ENCODE peak calls at places on chromosome 18, in six cellular contexts. F is H9, I is H1, Y is mesenchymal stem cell, D is IMR-90, P is neuronal stem cell. A is an unnamed sample.

GRCh38 chr18:25310045-25310444 is 41.9 kb downstream of the ZNF521 start:
- DNase-seq in F (no peak), D (peak; percentile 80), Y (peak; percentile 71), I (no peak), P (no peak), A (peak; percentile 34)

GRCh38 chr18:24138884-24139616 is at the start of gene CABYR:
- DNase-seq in P (peak; percentile 79), Y (peak; percentile 90), I (peak; percentile 93), F (peak; percentile 95), D (peak; percentile 86), A (peak; percentile 96)

GRCh38 chr18:27948981-27949380 is 227.9 kb downstream of the CDH2 start:
- DNase-seq in P (no peak), F (no peak), I (no peak), D (no peak), Y (no peak), A (no peak)

GRCh38 chr18:65057439-65058083 is 693.3 kb upstream of the CDH7 start:
- DNase-seq in Y (peak; percentile 10), P (no peak), I (no peak), D (no peak), F (no peak), A (peak; percentile 0)

GRCh38 chr18:51278045-51278649 is 80.7 kb upstream of the MEX3C start:
- DNase-seq in I (peak; percentile 27), P (peak; percentile 67), D (no peak), F (peak; percentile 74), Y (peak; percentile 15), A (peak; percentile 72)

GRCh38 chr18:6222271-6222670 is 192.4 kb downstream of the L3MBTL4 start:
- DNase-seq in F (no peak), P (no peak), D (no peak), Y (no peak), I (no peak), A (no peak)

GRCh38 chr18:61400714-61401113 is 67.5 kb downstream of the CDH20 start:
- DNase-seq in D (peak; percentile 75), P (no peak), I (no peak), Y (peak; percentile 6), F (no peak), A (no peak)

GRCh38 chr18:64142904-64143303 is 6.0 kb downstream of the LINC00305 start:
- DNase-seq in F (no peak), D (no peak), Y (no peak), P (no peak), I (no peak), A (no peak)

GRCh38 chr18:35005963-35006577 is 35.1 kb upstream of the MAPRE2 start:
- DNase-seq in Y (peak; percentile 78), I (no peak), D (peak; percentile 70), P (peak; percentile 63), F (no peak), A (peak; percentile 78)

GRCh38 chr18:3984163-3984757 is 470.8 kb downstream of the DLGAP1 start:
- DNase-seq in Y (no peak), I (no peak), P (no peak), D (no peak), F (no peak), A (no peak)

GRCh38 chr18:78406743-78407455 is 572.7 kb upstream of the SALL3 start:
- DNase-seq in F (no peak), Y (no peak), D (no peak), I (no peak), P (no peak), A (no peak)

GRCh38 chr18:42141439-42141838 is 186.4 kb downstream of the PIK3C3 start:
- DNase-seq in P (no peak), D (peak; percentile 2), I (no peak), Y (no peak), F (no peak), A (peak; percentile 59)

GRCh38 chr18:24561369-24561768 is 100.9 kb downstream of the HRH4 start:
- DNase-seq in I (no peak), F (no peak), Y (no peak), P (no peak), D (no peak), A (peak; percentile 7)

GRCh38 chr18:58552057-58552461 is 76.8 kb downstream of the ALPK2 start:
- DNase-seq in F (no peak), Y (peak; percentile 45), P (no peak), I (no peak), D (peak; percentile 63), A (no peak)

GRCh38 chr18:76274470-76275289 is 220.4 kb downstream of the ZNF516 start:
- DNase-seq in D (no peak), Y (no peak), I (no peak), F (peak; percentile 77), P (peak; percentile 40), A (peak; percentile 71)

GRCh38 chr18:75208055-75208835 is 694 bp downstream of the PTGR3 start:
- DNase-seq in I (no peak), Y (peak; percentile 59), F (peak; percentile 50), P (peak; percentile 24), D (peak; percentile 60), A (peak; percentile 50)

GRCh38 chr18:54611819-54612218 is 20.8 kb downstream of the DYNAP start:
- DNase-seq in F (no peak), P (no peak), Y (no peak), D (no peak), I (no peak), A (no peak)

GRCh38 chr18:13474336-13474735 is 252.0 kb downstream of the FAM210A start:
- DNase-seq in P (no peak), I (no peak), D (no peak), F (no peak), Y (no peak), A (no peak)

GRCh38 chr18:13473751-13474150 is 252.6 kb downstream of the FAM210A start:
- DNase-seq in F (no peak), Y (no peak), I (no peak), D (no peak), P (no peak), A (no peak)

GRCh38 chr18:13471971-13472628 is 253.5 kb downstream of the LDLRAD4 start:
- DNase-seq in I (no peak), Y (no peak), P (peak; percentile 49), D (no peak), F (no peak), A (no peak)

GRCh38 chr18:13477147-13477683 is 249.1 kb downstream of the FAM210A start:
- DNase-seq in P (no peak), I (no peak), D (no peak), Y (no peak), F (no peak), A (no peak)

DNA sequence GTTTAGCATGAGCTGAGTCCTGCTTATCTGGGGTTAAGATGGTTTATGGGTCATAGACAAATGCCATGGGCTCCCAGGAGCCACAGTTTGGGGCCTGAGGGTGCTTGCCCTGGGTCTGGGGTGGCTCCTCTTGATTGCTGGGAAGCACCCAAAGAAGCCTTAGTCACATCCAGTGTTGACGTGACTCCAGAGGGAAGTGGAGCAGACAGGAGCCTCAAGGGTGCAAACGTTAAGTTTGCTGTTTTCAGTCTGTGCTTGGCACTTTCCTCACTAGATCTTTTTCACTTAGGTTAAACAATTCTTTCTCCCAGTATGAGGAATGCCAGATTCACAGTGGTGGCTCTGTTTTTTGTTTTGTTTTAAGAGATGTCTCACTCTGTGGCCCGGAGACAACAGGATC is 251.5 kb downstream of the FAM210A start:
- DNase-seq in D (no peak), F (no peak), P (no peak), Y (no peak), I (no peak), A (no peak)
- H2BK5ac ChIP-seq in D (no peak overlapping the region), F (no peak overlapping the region), P (no peak overlapping the region), Y (no peak overlapping the region), I (no peak overlapping the region), A (no peak overlapping the region)

DNA sequence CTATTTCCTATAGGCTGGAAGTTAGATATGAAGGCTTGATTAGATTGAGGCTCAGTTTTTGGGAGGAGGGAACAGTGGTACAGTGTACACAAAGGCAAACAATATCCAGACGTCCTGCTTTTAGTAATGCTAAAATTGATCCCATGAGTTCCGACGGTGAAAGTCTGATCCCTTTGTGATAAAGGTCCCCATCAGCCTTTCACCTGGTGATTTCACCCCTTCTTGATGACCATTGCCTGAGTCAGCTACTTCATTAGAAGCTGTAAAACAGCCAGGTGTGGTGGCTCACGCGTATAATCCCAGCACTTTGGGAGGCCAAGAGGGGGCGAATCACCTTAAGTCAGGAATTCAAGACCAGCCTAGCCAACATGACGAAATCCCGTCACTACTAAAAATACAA is 29.7 kb downstream of the TWSG1 start:
- DNase-seq in Y (no peak), D (no peak), F (no peak), I (no peak), P (no peak), A (peak; percentile 24)
- H2BK15ac ChIP-seq in Y (no peak overlapping the region), D (no peak overlapping the region), F (no peak overlapping the region), I (no peak overlapping the region), P (no peak overlapping the region), A (no peak overlapping the region)

GRCh38 chr18:48749768-48750167 is 201.0 kb downstream of the SMAD7 start:
- DNase-seq in F (no peak), I (no peak), D (peak; percentile 43), Y (no peak), P (no peak), A (no peak)
- H2BK5ac ChIP-seq in F (no peak overlapping the region), I (no peak overlapping the region), D (no peak overlapping the region), Y (no peak overlapping the region), P (no peak overlapping the region), A (no peak overlapping the region)

DNA sequence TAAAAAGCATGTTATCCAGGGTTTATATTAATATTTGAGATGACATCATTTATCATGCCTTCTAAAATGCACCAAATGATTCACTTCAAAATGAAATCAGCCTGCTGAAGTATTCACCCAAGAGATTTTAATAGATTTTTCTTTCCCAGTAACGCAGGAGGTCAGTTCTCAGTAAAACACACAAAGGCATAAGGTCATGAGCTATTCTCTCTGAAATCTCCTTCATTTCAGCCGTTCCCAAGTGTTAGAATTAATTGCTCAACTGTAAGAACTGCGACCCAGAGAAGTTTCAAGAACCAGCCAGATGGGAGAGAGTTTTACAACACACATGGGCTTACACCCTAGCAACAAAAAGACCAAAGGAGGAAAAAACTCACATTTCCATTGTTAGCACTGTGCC is 84.2 kb upstream of the PHLPP1 start:
- DNase-seq in I (no peak), F (no peak), Y (no peak), D (no peak), P (no peak), A (no peak)
- H2BK15ac ChIP-seq in I (no peak overlapping the region), F (no peak overlapping the region), Y (no peak overlapping the region), D (no peak overlapping the region), P (no peak overlapping the region), A (no peak overlapping the region)

DNA sequence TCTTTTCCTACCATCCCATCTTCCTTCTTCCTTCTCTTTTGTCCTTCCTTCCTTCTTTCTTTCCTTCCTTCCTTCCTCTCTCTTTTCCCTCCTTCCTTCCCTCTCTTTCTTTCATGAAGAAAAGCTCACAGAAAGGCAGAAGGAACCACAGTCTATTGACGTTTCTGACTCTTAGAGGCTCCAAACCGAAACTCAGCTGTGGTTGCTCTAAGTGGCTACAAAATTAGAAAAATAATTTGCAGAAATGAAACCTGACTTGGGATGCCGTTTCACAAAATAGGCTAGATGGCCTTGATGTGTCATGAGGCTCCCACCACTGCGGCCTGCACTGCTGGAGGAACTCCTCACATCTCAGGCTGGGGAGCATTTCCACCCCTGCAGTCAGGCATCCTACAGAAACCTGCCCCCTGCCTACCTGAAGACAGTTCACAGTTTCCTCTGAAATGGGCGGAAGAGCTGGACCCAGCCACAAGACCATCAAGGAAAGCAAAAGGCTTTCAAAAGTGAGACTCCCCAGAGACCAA is 165.6 kb downstream of the SMAD7 start:
- DNase-seq in Y (no peak), F (no peak), I (no peak), P (no peak), D (no peak), A (no peak)
- H2BK5ac ChIP-seq in Y (no peak overlapping the region), F (no peak overlapping the region), I (no peak overlapping the region), P (no peak overlapping the region), D (no peak overlapping the region), A (no peak overlapping the region)